ENCODE peak calls at places on chromosomes 16 and 17, in nine cellular contexts. One of them, this sample, is unnamed.

GRCh38 chr16:10817963-10818941 is at the start of gene TVP23A:
- DNase-seq in PC-3: no peak
- DNase-seq in MM.1S: no peak
- DNase-seq in neural progenitor cell: peak; percentile 80
- DNase-seq in OCI-LY7: no peak
- DNase-seq in HCT116: no peak
- DNase-seq in GM23338: peak; percentile 77
- DNase-seq in GM23248: no peak
- DNase-seq in hepatocyte: peak; percentile 33
- DNase-seq in this sample: peak; percentile 87

GRCh38 chr16:49200223-49200820 is 81.3 kb downstream of the CBLN1 start:
- DNase-seq in PC-3: no peak
- DNase-seq in MM.1S: no peak
- DNase-seq in neural progenitor cell: no peak
- DNase-seq in OCI-LY7: no peak
- DNase-seq in HCT116: no peak
- DNase-seq in GM23338: no peak
- DNase-seq in GM23248: no peak
- DNase-seq in hepatocyte: no peak
- DNase-seq in this sample: no peak

GRCh38 chr17:83203472-83204221 is 124.2 kb downstream of the METRNL start:
- DNase-seq in PC-3: no peak
- DNase-seq in MM.1S: no peak
- DNase-seq in neural progenitor cell: no peak
- DNase-seq in OCI-LY7: no peak
- DNase-seq in HCT116: no peak
- DNase-seq in GM23338: no peak
- DNase-seq in GM23248: peak; percentile 44
- DNase-seq in hepatocyte: no peak
- DNase-seq in this sample: no peak

GRCh38 chr17:19728114-19728495 is 11.7 kb upstream of the SLC47A2 start:
- DNase-seq in PC-3: peak; percentile 59
- DNase-seq in MM.1S: no peak
- DNase-seq in neural progenitor cell: no peak
- DNase-seq in OCI-LY7: no peak
- DNase-seq in HCT116: no peak
- DNase-seq in GM23338: no peak
- DNase-seq in GM23248: peak; percentile 83
- DNase-seq in hepatocyte: peak; percentile 81
- DNase-seq in this sample: peak; percentile 88

GRCh38 chr16:80527297-80527696 is 13.5 kb upstream of the DYNLRB2 start:
- DNase-seq in PC-3: peak; percentile 68
- DNase-seq in MM.1S: peak; percentile 57
- DNase-seq in neural progenitor cell: peak; percentile 67
- DNase-seq in OCI-LY7: peak; percentile 60
- DNase-seq in HCT116: peak; percentile 8
- DNase-seq in GM23338: peak; percentile 77
- DNase-seq in GM23248: peak; percentile 50
- DNase-seq in hepatocyte: peak; percentile 63
- DNase-seq in this sample: peak; percentile 11

GRCh38 chr17:5587431-5588032 is 3.2 kb upstream of the NLRP1 start:
- DNase-seq in PC-3: peak; percentile 79
- DNase-seq in MM.1S: peak; percentile 83
- DNase-seq in neural progenitor cell: peak; percentile 85
- DNase-seq in OCI-LY7: peak; percentile 83
- DNase-seq in HCT116: peak; percentile 68
- DNase-seq in GM23338: peak; percentile 86
- DNase-seq in GM23248: peak; percentile 74
- DNase-seq in hepatocyte: peak; percentile 81
- DNase-seq in this sample: peak; percentile 68

GRCh38 chr17:1150863-1151685 is 28.7 kb downstream of the ABR start:
- DNase-seq in PC-3: no peak
- DNase-seq in MM.1S: no peak
- DNase-seq in neural progenitor cell: no peak
- DNase-seq in OCI-LY7: no peak
- DNase-seq in HCT116: no peak
- DNase-seq in GM23338: no peak
- DNase-seq in GM23248: no peak
- DNase-seq in hepatocyte: no peak
- DNase-seq in this sample: no peak

GRCh38 chr16:89132194-89133005 is 38.7 kb downstream of the ACSF3 start:
- DNase-seq in PC-3: no peak
- DNase-seq in MM.1S: no peak
- DNase-seq in neural progenitor cell: no peak
- DNase-seq in OCI-LY7: no peak
- DNase-seq in HCT116: no peak
- DNase-seq in GM23338: no peak
- DNase-seq in GM23248: no peak
- DNase-seq in hepatocyte: no peak
- DNase-seq in this sample: no peak

GRCh38 chr17:14204546-14204945 is 32.1 kb downstream of the CDRT15 start:
- DNase-seq in PC-3: no peak
- DNase-seq in MM.1S: no peak
- DNase-seq in neural progenitor cell: no peak
- DNase-seq in OCI-LY7: no peak
- DNase-seq in HCT116: no peak
- DNase-seq in GM23338: no peak
- DNase-seq in GM23248: no peak
- DNase-seq in hepatocyte: no peak
- DNase-seq in this sample: no peak

GRCh38 chr16:83967838-83968482 is at the start of gene NECAB2:
- DNase-seq in PC-3: peak; percentile 38
- DNase-seq in MM.1S: no peak
- DNase-seq in neural progenitor cell: peak; percentile 78
- DNase-seq in OCI-LY7: peak; percentile 4
- DNase-seq in HCT116: no peak
- DNase-seq in GM23338: peak; percentile 56
- DNase-seq in GM23248: peak; percentile 73
- DNase-seq in hepatocyte: peak; percentile 71
- DNase-seq in this sample: peak; percentile 94

GRCh38 chr16:70778901-70779309 is 22.1 kb downstream of the VAC14 start:
- DNase-seq in PC-3: peak; percentile 72
- DNase-seq in MM.1S: no peak
- DNase-seq in neural progenitor cell: peak; percentile 92
- DNase-seq in OCI-LY7: no peak
- DNase-seq in HCT116: peak; percentile 81
- DNase-seq in GM23338: peak; percentile 86
- DNase-seq in GM23248: peak; percentile 90
- DNase-seq in hepatocyte: peak; percentile 88
- DNase-seq in this sample: peak; percentile 66

GRCh38 chr16:58236231-58236690 is 38.4 kb upstream of the CSNK2A2 start:
- DNase-seq in PC-3: peak; percentile 57
- DNase-seq in MM.1S: peak; percentile 75
- DNase-seq in neural progenitor cell: peak; percentile 93
- DNase-seq in OCI-LY7: peak; percentile 78
- DNase-seq in HCT116: peak; percentile 57
- DNase-seq in GM23338: peak; percentile 97
- DNase-seq in GM23248: peak; percentile 63
- DNase-seq in hepatocyte: peak; percentile 79
- DNase-seq in this sample: peak; percentile 76

GRCh38 chr16:25108054-25108453 is 3.5 kb upstream of the LCMT1 start:
- DNase-seq in PC-3: peak; percentile 29
- DNase-seq in MM.1S: peak; percentile 40
- DNase-seq in neural progenitor cell: no peak
- DNase-seq in OCI-LY7: peak; percentile 73
- DNase-seq in HCT116: no peak
- DNase-seq in GM23338: peak; percentile 50
- DNase-seq in GM23248: no peak
- DNase-seq in hepatocyte: no peak
- DNase-seq in this sample: peak; percentile 33

GRCh38 chr16:25109643-25110042 is 1.9 kb upstream of the LCMT1 start:
- DNase-seq in PC-3: peak; percentile 91
- DNase-seq in MM.1S: no peak
- DNase-seq in neural progenitor cell: no peak
- DNase-seq in OCI-LY7: no peak
- DNase-seq in HCT116: peak; percentile 87
- DNase-seq in GM23338: no peak
- DNase-seq in GM23248: peak; percentile 96
- DNase-seq in hepatocyte: peak; percentile 81
- DNase-seq in this sample: no peak

GRCh38 chr16:25111403-25112166 is at the start of gene LCMT1:
- DNase-seq in PC-3: peak; percentile 97
- DNase-seq in MM.1S: peak; percentile 99
- DNase-seq in neural progenitor cell: peak; percentile 98
- DNase-seq in OCI-LY7: peak; percentile 98
- DNase-seq in HCT116: peak; percentile 96
- DNase-seq in GM23338: peak; percentile 99
- DNase-seq in GM23248: peak; percentile 98
- DNase-seq in hepatocyte: peak; percentile 97
- DNase-seq in this sample: peak; percentile 93

GRCh38 chr16:25107466-25107792 is 4.1 kb upstream of the LCMT1 start:
- DNase-seq in PC-3: no peak
- DNase-seq in MM.1S: no peak
- DNase-seq in neural progenitor cell: no peak
- DNase-seq in OCI-LY7: no peak
- DNase-seq in HCT116: no peak
- DNase-seq in GM23338: no peak
- DNase-seq in GM23248: no peak
- DNase-seq in hepatocyte: no peak
- DNase-seq in this sample: peak; percentile 28

DNA sequence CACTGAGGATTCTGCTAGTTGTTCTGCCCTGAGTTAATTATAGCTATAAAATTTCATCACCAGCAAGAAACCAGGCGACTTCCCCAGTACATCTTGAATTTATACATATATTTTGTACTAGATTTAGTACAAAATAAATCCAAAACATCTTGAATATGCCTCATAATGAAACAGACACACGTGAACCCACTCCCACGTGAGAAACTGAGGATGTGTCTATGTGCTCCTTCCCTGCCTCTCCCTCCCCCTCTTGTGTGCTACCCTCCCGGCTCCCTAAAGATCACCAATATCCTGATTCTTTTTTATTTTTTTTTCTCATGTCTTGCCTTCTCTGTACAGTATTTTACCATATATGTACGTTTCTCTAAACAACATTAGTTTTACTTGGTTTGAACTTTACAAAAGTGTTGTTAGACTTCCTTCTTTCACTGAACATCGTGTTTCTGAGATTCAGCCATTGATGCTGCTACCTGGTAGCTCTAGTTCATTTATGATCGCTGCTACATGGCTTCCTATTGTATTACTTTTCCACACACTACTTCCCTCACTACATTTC is 1.1 kb upstream of the LCMT1 start:
- DNase-seq in PC-3: no peak
- DNase-seq in MM.1S: no peak
- DNase-seq in neural progenitor cell: no peak
- DNase-seq in OCI-LY7: peak; percentile 78
- DNase-seq in HCT116: no peak
- DNase-seq in GM23338: no peak
- DNase-seq in GM23248: peak; percentile 28
- DNase-seq in hepatocyte: no peak
- DNase-seq in this sample: no peak
- TF ChIP-seq EZH2phosphoT487 in PC-3: no peak
- TF ChIP-seq EZH2phosphoT487 in MM.1S: no peak
- TF ChIP-seq EZH2phosphoT487 in neural progenitor cell: no peak
- TF ChIP-seq EZH2phosphoT487 in OCI-LY7: no peak
- TF ChIP-seq EZH2phosphoT487 in HCT116: no peak
- TF ChIP-seq EZH2phosphoT487 in GM23338: no peak
- TF ChIP-seq EZH2phosphoT487 in GM23248: no peak
- TF ChIP-seq EZH2phosphoT487 in hepatocyte: no peak
- TF ChIP-seq EZH2phosphoT487 in this sample: no peak

DNA sequence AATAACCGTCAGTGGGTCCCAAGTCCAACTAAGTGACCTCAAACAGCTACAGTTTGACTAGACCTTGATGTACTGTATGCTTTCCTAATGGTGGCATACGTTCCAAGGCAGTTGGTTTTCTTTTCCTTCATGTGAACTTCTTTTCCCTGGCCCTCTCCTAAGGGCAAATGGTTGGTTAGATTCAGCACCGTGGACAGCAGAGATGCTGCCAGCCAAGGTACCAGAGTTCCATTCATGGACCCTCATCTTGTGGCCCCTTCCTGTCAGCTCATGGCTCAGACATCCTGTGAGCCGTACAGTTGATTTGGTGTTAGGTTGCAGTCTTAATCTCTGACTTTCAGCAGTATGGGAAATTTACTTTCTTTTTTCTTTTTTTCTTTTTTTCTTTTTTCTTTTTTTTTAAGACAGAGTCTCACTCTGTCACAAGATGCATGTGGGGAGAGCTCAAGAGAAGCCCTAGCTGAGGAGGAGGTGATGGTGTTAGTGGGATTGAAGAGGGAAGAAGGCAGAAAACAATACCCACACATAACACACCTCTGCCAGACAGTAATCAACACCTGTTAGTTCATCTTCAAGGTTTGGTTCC is 122.4 kb downstream of the USP31 start:
- DNase-seq in PC-3: peak; percentile 39
- DNase-seq in MM.1S: no peak
- DNase-seq in neural progenitor cell: peak; percentile 82
- DNase-seq in OCI-LY7: peak; percentile 25
- DNase-seq in HCT116: no peak
- DNase-seq in GM23338: peak; percentile 77
- DNase-seq in GM23248: peak; percentile 41
- DNase-seq in hepatocyte: peak; percentile 63
- DNase-seq in this sample: no peak
- TF ChIP-seq EZH2phosphoT487 in PC-3: no peak
- TF ChIP-seq EZH2phosphoT487 in MM.1S: no peak
- TF ChIP-seq EZH2phosphoT487 in neural progenitor cell: no peak
- TF ChIP-seq EZH2phosphoT487 in OCI-LY7: no peak
- TF ChIP-seq EZH2phosphoT487 in HCT116: no peak
- TF ChIP-seq EZH2phosphoT487 in GM23338: no peak
- TF ChIP-seq EZH2phosphoT487 in GM23248: no peak
- TF ChIP-seq EZH2phosphoT487 in hepatocyte: no peak
- TF ChIP-seq EZH2phosphoT487 in this sample: no peak

GRCh38 chr17:57482657-57483056 is 226.3 kb downstream of the MSI2 start:
- DNase-seq in PC-3: no peak
- DNase-seq in MM.1S: no peak
- DNase-seq in neural progenitor cell: no peak
- DNase-seq in OCI-LY7: no peak
- DNase-seq in HCT116: no peak
- DNase-seq in GM23338: no peak
- DNase-seq in GM23248: peak; percentile 38
- DNase-seq in hepatocyte: no peak
- DNase-seq in this sample: no peak
- TF ChIP-seq EZH2phosphoT487 in PC-3: no peak
- TF ChIP-seq EZH2phosphoT487 in MM.1S: no peak
- TF ChIP-seq EZH2phosphoT487 in neural progenitor cell: no peak
- TF ChIP-seq EZH2phosphoT487 in OCI-LY7: no peak
- TF ChIP-seq EZH2phosphoT487 in HCT116: no peak
- TF ChIP-seq EZH2phosphoT487 in GM23338: no peak
- TF ChIP-seq EZH2phosphoT487 in GM23248: no peak
- TF ChIP-seq EZH2phosphoT487 in hepatocyte: no peak
- TF ChIP-seq EZH2phosphoT487 in this sample: no peak

GRCh38 chr16:66441586-66442375 is 14.7 kb downstream of the BEAN1 start:
- DNase-seq in PC-3: peak; percentile 36
- DNase-seq in MM.1S: no peak
- DNase-seq in neural progenitor cell: no peak
- DNase-seq in OCI-LY7: no peak
- DNase-seq in HCT116: no peak
- DNase-seq in GM23338: no peak
- DNase-seq in GM23248: peak; percentile 83
- DNase-seq in hepatocyte: no peak
- DNase-seq in this sample: no peak
- TF ChIP-seq EZH2phosphoT487 in PC-3: no peak
- TF ChIP-seq EZH2phosphoT487 in MM.1S: no peak
- TF ChIP-seq EZH2phosphoT487 in neural progenitor cell: no peak
- TF ChIP-seq EZH2phosphoT487 in OCI-LY7: no peak
- TF ChIP-seq EZH2phosphoT487 in HCT116: no peak
- TF ChIP-seq EZH2phosphoT487 in GM23338: no peak
- TF ChIP-seq EZH2phosphoT487 in GM23248: no peak
- TF ChIP-seq EZH2phosphoT487 in hepatocyte: no peak
- TF ChIP-seq EZH2phosphoT487 in this sample: no peak

This sample was measured in SK-N-SH.